ENCODE peak calls at places on chromosomes 2 and 18, in eight cellular contexts. E is CD8-positive, alpha-beta memory T cell; K is HEK293T; F is cardiac fibroblast; S is memory B cell; L is activated T-cell treated with anti-CD3 and anti-CD28 coated beads for 1 hour; P is stimulated activated CD4-positive, alpha-beta T cell treated with anti-CD3 and anti-CD28 coated beads, Interleukin-1b, Interleukin-23, amount 100 ng/mL, for 24 hours; V is BJ. Y is an unnamed sample.

GRCh38 chr2:203804766-203805484 is 62.6 kb upstream of the CTLA4 start:
- DNase-seq in S (no peak), F (peak; percentile 74), P (no peak), V (no peak), L (no peak), K (no peak), E (no peak), Y (no peak)

GRCh38 chr18:4260107-4260506 is 195.0 kb downstream of the DLGAP1 start:
- DNase-seq in F (no peak), L (no peak), V (no peak), K (no peak), E (no peak), S (no peak), P (no peak), Y (no peak)

GRCh38 chr2:120735750-120736170 is at the start of gene GLI2:
- DNase-seq in P (peak; percentile 20), L (no peak), E (no peak), K (peak; percentile 80), F (peak; percentile 94), V (no peak), S (no peak), Y (peak; percentile 81)

GRCh38 chr2:109062558-109063325 is 66.3 kb upstream of the SH3RF3 start:
- DNase-seq in F (no peak), S (no peak), E (no peak), L (no peak), K (no peak), V (no peak), P (no peak), Y (no peak)

GRCh38 chr2:101808006-101808562 is 110.6 kb downstream of the MAP4K4 start:
- DNase-seq in K (no peak), V (no peak), P (no peak), F (no peak), E (no peak), S (no peak), L (no peak), Y (no peak)

GRCh38 chr2:23292024-23292423 is 93.0 kb upstream of the KLHL29 start:
- DNase-seq in E (no peak), K (no peak), F (no peak), P (no peak), S (no peak), V (no peak), L (no peak), Y (no peak)

GRCh38 chr2:232731470-232731869 is 34.3 kb downstream of the GIGYF2 start:
- DNase-seq in K (no peak), S (no peak), F (no peak), L (no peak), V (peak; percentile 8), P (no peak), E (no peak), Y (no peak)

GRCh38 chr2:130380096-130380934 is 24.5 kb downstream of the PTPN18 start:
- DNase-seq in K (no peak), E (no peak), V (no peak), F (peak; percentile 29), S (no peak), L (no peak), P (no peak), Y (no peak)

GRCh38 chr2:64442277-64442676 is 11.7 kb upstream of the LGALSL start:
- DNase-seq in V (no peak), K (no peak), E (no peak), S (no peak), L (no peak), P (no peak), F (no peak), Y (no peak)

GRCh38 chr2:212227755-212228154 is 310.8 kb downstream of the ERBB4 start:
- DNase-seq in E (no peak), V (peak; percentile 3), P (no peak), F (peak; percentile 87), S (no peak), K (peak; percentile 7), L (no peak), Y (no peak)

GRCh38 chr2:65357095-65357958 is 75.1 kb downstream of the SPRED2 start:
- DNase-seq in F (no peak), P (no peak), S (no peak), V (no peak), K (no peak), E (no peak), L (no peak), Y (no peak)

GRCh38 chr2:119649364-119649917 is 29.6 kb upstream of the TMEM177 start:
- DNase-seq in K (no peak), F (peak; percentile 29), E (no peak), V (no peak), S (no peak), L (no peak), P (no peak), Y (no peak)

GRCh38 chr2:199979841-199980628 is 24.7 kb downstream of the MAIP1 start:
- DNase-seq in E (peak; percentile 73), F (peak; percentile 88), S (peak; percentile 84), L (peak; percentile 88), P (peak; percentile 71), K (peak; percentile 63), V (no peak), Y (peak; percentile 85)

GRCh38 chr2:128773641-128774319 is 455.1 kb upstream of the HS6ST1 start:
- DNase-seq in V (no peak), S (no peak), L (no peak), E (no peak), K (no peak), F (no peak), P (no peak), Y (no peak)

GRCh38 chr2:112821142-112821541 is 15.4 kb downstream of the IL1B start:
- DNase-seq in E (no peak), F (no peak), K (no peak), P (no peak), S (no peak), L (no peak), V (no peak), Y (no peak)

GRCh38 chr2:237156131-237156856 is 70.6 kb downstream of the COPS8 start:
- DNase-seq in L (no peak), V (peak; percentile 69), S (no peak), K (no peak), E (no peak), F (peak; percentile 87), P (no peak), Y (no peak)

GRCh38 chr2:11104794-11105660 is 50.2 kb upstream of the SLC66A3 start:
- DNase-seq in V (no peak), L (no peak), P (no peak), S (no peak), K (no peak), E (no peak), F (no peak), Y (no peak)

GRCh38 chr2:143193121-143193520 is 63.9 kb downstream of the ARHGAP15 start:
- DNase-seq in K (no peak), S (no peak), L (no peak), P (no peak), V (no peak), E (no peak), F (no peak), Y (no peak)

GRCh38 chr2:144511945-144512344 is 8.0 kb downstream of the ZEB2 start:
- DNase-seq in K (no peak), F (no peak), E (no peak), S (no peak), L (no peak), V (no peak), P (no peak), Y (no peak)

GRCh38 chr2:135798762-135799161 is 38.2 kb downstream of the LCT start:
- DNase-seq in F (no peak), P (no peak), V (no peak), L (no peak), E (no peak), S (no peak), K (no peak), Y (no peak)

Y was measured in neuronal stem cell.